ENCODE peak calls at places on chromosomes 12 and 14, in six cellular contexts. One of them, this sample, is unnamed.
A peak's percentile ranks its signal among the peaks of the same experiment; 100 is the strongest.

GRCh38 chr14:24943024-24943423 is 106.9 kb downstream of the STXBP6 start:
- DNase-seq in NCI-H446: no peak
- DNase-seq in HS-5: no peak
- DNase-seq in HuH-7: no peak
- DNase-seq in EL: no peak
- DNase-seq in AG08395: peak; percentile 67
- DNase-seq in this sample: peak; percentile 73

GRCh38 chr14:105116451-105117256 is 51.4 kb upstream of the GPR132 start:
- DNase-seq in NCI-H446: no peak
- DNase-seq in HS-5: no peak
- DNase-seq in HuH-7: no peak
- DNase-seq in EL: no peak
- DNase-seq in AG08395: no peak
- DNase-seq in this sample: no peak

GRCh38 chr14:63659726-63660125 is 18.1 kb upstream of the WDR89 start:
- DNase-seq in NCI-H446: no peak
- DNase-seq in HS-5: no peak
- DNase-seq in HuH-7: no peak
- DNase-seq in EL: no peak
- DNase-seq in AG08395: no peak
- DNase-seq in this sample: no peak

GRCh38 chr12:88496429-88497190 is 83.7 kb downstream of the KITLG start:
- DNase-seq in NCI-H446: no peak
- DNase-seq in HS-5: no peak
- DNase-seq in HuH-7: no peak
- DNase-seq in EL: no peak
- DNase-seq in AG08395: no peak
- DNase-seq in this sample: no peak

GRCh38 chr12:9221476-9221875 is 13.3 kb upstream of the PZP start:
- DNase-seq in NCI-H446: peak; percentile 66
- DNase-seq in HS-5: no peak
- DNase-seq in HuH-7: no peak
- DNase-seq in EL: no peak
- DNase-seq in AG08395: no peak
- DNase-seq in this sample: no peak

GRCh38 chr14:33862261-33862802 is 88.5 kb downstream of the EGLN3 start:
- DNase-seq in NCI-H446: no peak
- DNase-seq in HS-5: no peak
- DNase-seq in HuH-7: no peak
- DNase-seq in EL: no peak
- DNase-seq in AG08395: no peak
- DNase-seq in this sample: no peak

GRCh38 chr12:12533238-12533829 is 29.3 kb downstream of the DUSP16 start:
- DNase-seq in NCI-H446: peak; percentile 63
- DNase-seq in HS-5: no peak
- DNase-seq in HuH-7: peak; percentile 32
- DNase-seq in EL: no peak
- DNase-seq in AG08395: no peak
- DNase-seq in this sample: peak; percentile 31

GRCh38 chr12:3972576-3972975 is 99.4 kb upstream of the PARP11 start:
- DNase-seq in NCI-H446: no peak
- DNase-seq in HS-5: no peak
- DNase-seq in HuH-7: no peak
- DNase-seq in EL: no peak
- DNase-seq in AG08395: no peak
- DNase-seq in this sample: no peak

GRCh38 chr12:1927751-1928351 is 9.4 kb upstream of the CACNA2D4 start:
- DNase-seq in NCI-H446: peak; percentile 99
- DNase-seq in HS-5: no peak
- DNase-seq in HuH-7: no peak
- DNase-seq in EL: no peak
- DNase-seq in AG08395: peak; percentile 29
- DNase-seq in this sample: no peak

GRCh38 chr12:121190523-121191031 is 19.4 kb upstream of the P2RX4 start:
- DNase-seq in NCI-H446: no peak
- DNase-seq in HS-5: peak; percentile 99
- DNase-seq in HuH-7: no peak
- DNase-seq in EL: peak; percentile 98
- DNase-seq in AG08395: peak; percentile 94
- DNase-seq in this sample: no peak

GRCh38 chr12:43740511-43741100 is 18.0 kb downstream of the PUS7L start:
- DNase-seq in NCI-H446: no peak
- DNase-seq in HS-5: no peak
- DNase-seq in HuH-7: no peak
- DNase-seq in EL: peak; percentile 34
- DNase-seq in AG08395: peak; percentile 31
- DNase-seq in this sample: no peak

GRCh38 chr12:108856428-108857157 is 790 bp downstream of the SSH1 start:
- DNase-seq in NCI-H446: no peak
- DNase-seq in HS-5: no peak
- DNase-seq in HuH-7: no peak
- DNase-seq in EL: peak; percentile 73
- DNase-seq in AG08395: peak; percentile 47
- DNase-seq in this sample: no peak

GRCh38 chr12:4148418-4149056 is 125.0 kb upstream of the CCND2 start:
- DNase-seq in NCI-H446: no peak
- DNase-seq in HS-5: no peak
- DNase-seq in HuH-7: no peak
- DNase-seq in EL: no peak
- DNase-seq in AG08395: no peak
- DNase-seq in this sample: no peak

GRCh38 chr12:123494124-123494843 is 36.3 kb downstream of the SNRNP35 start:
- DNase-seq in NCI-H446: no peak
- DNase-seq in HS-5: no peak
- DNase-seq in HuH-7: no peak
- DNase-seq in EL: no peak
- DNase-seq in AG08395: no peak
- DNase-seq in this sample: no peak

GRCh38 chr14:43949410-43949809 is 557.7 kb downstream of the FSCB start:
- DNase-seq in NCI-H446: no peak
- DNase-seq in HS-5: no peak
- DNase-seq in HuH-7: no peak
- DNase-seq in EL: no peak
- DNase-seq in AG08395: no peak
- DNase-seq in this sample: peak; percentile 39

GRCh38 chr12:32309811-32310755 is 89.3 kb upstream of the FGD4 start:
- DNase-seq in NCI-H446: no peak
- DNase-seq in HS-5: no peak
- DNase-seq in HuH-7: no peak
- DNase-seq in EL: no peak
- DNase-seq in AG08395: no peak
- DNase-seq in this sample: no peak

GRCh38 chr14:101624579-101624978 is 63.3 kb downstream of the DIO3 start:
- DNase-seq in NCI-H446: no peak
- DNase-seq in HS-5: no peak
- DNase-seq in HuH-7: no peak
- DNase-seq in EL: no peak
- DNase-seq in AG08395: no peak
- DNase-seq in this sample: no peak

GRCh38 chr14:58969951-58970751 is 218.3 kb upstream of the DAAM1 start:
- DNase-seq in NCI-H446: no peak
- DNase-seq in HS-5: no peak
- DNase-seq in HuH-7: no peak
- DNase-seq in EL: peak; percentile 17
- DNase-seq in AG08395: no peak
- DNase-seq in this sample: peak; percentile 33

GRCh38 chr14:64656986-64657385 is 47.2 kb upstream of the PLEKHG3 start:
- DNase-seq in NCI-H446: no peak
- DNase-seq in HS-5: no peak
- DNase-seq in HuH-7: no peak
- DNase-seq in EL: no peak
- DNase-seq in AG08395: peak; percentile 83
- DNase-seq in this sample: no peak

GRCh38 chr14:85731198-85731597 is 201.3 kb downstream of the FLRT2 start:
- DNase-seq in NCI-H446: no peak
- DNase-seq in HS-5: peak; percentile 81
- DNase-seq in HuH-7: no peak
- DNase-seq in EL: peak; percentile 58
- DNase-seq in AG08395: peak; percentile 84
- DNase-seq in this sample: no peak

GRCh38 chr12:48979602-48980388 is 1.7 kb downstream of the WNT1 start:
- DNase-seq in NCI-H446: no peak
- DNase-seq in HS-5: no peak
- DNase-seq in HuH-7: peak; percentile 44
- DNase-seq in EL: no peak
- DNase-seq in AG08395: no peak
- DNase-seq in this sample: no peak

GRCh38 chr12:96249196-96250118 is 55.3 kb downstream of the ELK3 start:
- DNase-seq in NCI-H446: peak; percentile 34
- DNase-seq in HS-5: no peak
- DNase-seq in HuH-7: no peak
- DNase-seq in EL: no peak
- DNase-seq in AG08395: peak; percentile 34
- DNase-seq in this sample: no peak

GRCh38 chr12:18468521-18469075 is 207.3 kb downstream of the PIK3C2G start:
- DNase-seq in NCI-H446: peak; percentile 21
- DNase-seq in HS-5: peak; percentile 48
- DNase-seq in HuH-7: no peak
- DNase-seq in EL: peak; percentile 63
- DNase-seq in AG08395: peak; percentile 59
- DNase-seq in this sample: no peak

GRCh38 chr14:91745329-91745728 is 13.4 kb upstream of the CATSPERB start:
- DNase-seq in NCI-H446: no peak
- DNase-seq in HS-5: no peak
- DNase-seq in HuH-7: no peak
- DNase-seq in EL: no peak
- DNase-seq in AG08395: no peak
- DNase-seq in this sample: no peak

GRCh38 chr12:75378354-75378753 is 12.5 kb upstream of the GLIPR1L2 start:
- DNase-seq in NCI-H446: no peak
- DNase-seq in HS-5: no peak
- DNase-seq in HuH-7: no peak
- DNase-seq in EL: no peak
- DNase-seq in AG08395: no peak
- DNase-seq in this sample: no peak

GRCh38 chr12:67501362-67501761 is 147.2 kb upstream of the DYRK2 start:
- DNase-seq in NCI-H446: no peak
- DNase-seq in HS-5: no peak
- DNase-seq in HuH-7: peak; percentile 8
- DNase-seq in EL: no peak
- DNase-seq in AG08395: no peak
- DNase-seq in this sample: no peak

GRCh38 chr12:58564721-58565120 is 355.6 kb downstream of the LRIG3 start:
- DNase-seq in NCI-H446: no peak
- DNase-seq in HS-5: no peak
- DNase-seq in HuH-7: no peak
- DNase-seq in EL: peak; percentile 17
- DNase-seq in AG08395: peak; percentile 36
- DNase-seq in this sample: no peak

GRCh38 chr12:132596016-132596415 is 14.4 kb downstream of the LRCOL1 start:
- DNase-seq in NCI-H446: no peak
- DNase-seq in HS-5: no peak
- DNase-seq in HuH-7: no peak
- DNase-seq in EL: peak; percentile 76
- DNase-seq in AG08395: no peak
- DNase-seq in this sample: no peak

GRCh38 chr14:103105580-103106168 is 11.1 kb downstream of the EXOC3L4 start:
- DNase-seq in NCI-H446: no peak
- DNase-seq in HS-5: no peak
- DNase-seq in HuH-7: no peak
- DNase-seq in EL: no peak
- DNase-seq in AG08395: no peak
- DNase-seq in this sample: no peak

GRCh38 chr12:109389146-109389545 is 41.4 kb downstream of the MYO1H start:
- DNase-seq in NCI-H446: peak; percentile 30
- DNase-seq in HS-5: no peak
- DNase-seq in HuH-7: no peak
- DNase-seq in EL: peak; percentile 5
- DNase-seq in AG08395: no peak
- DNase-seq in this sample: peak; percentile 26

GRCh38 chr12:11347810-11348209 is 37.6 kb upstream of the PRB4 start:
- DNase-seq in NCI-H446: no peak
- DNase-seq in HS-5: no peak
- DNase-seq in HuH-7: peak; percentile 3
- DNase-seq in EL: no peak
- DNase-seq in AG08395: no peak
- DNase-seq in this sample: peak; percentile 20

GRCh38 chr12:288687-289086 is 26.1 kb upstream of the SLC6A13 start:
- DNase-seq in NCI-H446: peak; percentile 85
- DNase-seq in HS-5: peak; percentile 53
- DNase-seq in HuH-7: no peak
- DNase-seq in EL: peak; percentile 58
- DNase-seq in AG08395: peak; percentile 60
- DNase-seq in this sample: no peak

GRCh38 chr12:29676676-29677075 is 107.1 kb downstream of the TMTC1 start:
- DNase-seq in NCI-H446: no peak
- DNase-seq in HS-5: no peak
- DNase-seq in HuH-7: no peak
- DNase-seq in EL: no peak
- DNase-seq in AG08395: no peak
- DNase-seq in this sample: no peak

GRCh38 chr14:36510078-36510799 is 9.8 kb downstream of the NKX2-1 start:
- DNase-seq in NCI-H446: no peak
- DNase-seq in HS-5: no peak
- DNase-seq in HuH-7: no peak
- DNase-seq in EL: no peak
- DNase-seq in AG08395: no peak
- DNase-seq in this sample: no peak

GRCh38 chr12:117360551-117361311 is 695 bp downstream of the NOS1 start:
- DNase-seq in NCI-H446: no peak
- DNase-seq in HS-5: no peak
- DNase-seq in HuH-7: no peak
- DNase-seq in EL: no peak
- DNase-seq in AG08395: no peak
- DNase-seq in this sample: peak; percentile 70

This sample was measured in iPS-NIHi11.